ENCODE peak calls at places on chromosome 18, in ten cellular contexts. A is naive thymus-derived CD4-positive, alpha-beta T cell; M is frontal cortex; L is mesothelial cell of epicardium; R is endothelial cell; V is AG08396; E is kidney glomerular epithelial cell; U is RPMI7951; B is neural crest cell; C is HT-29. J is an unnamed sample.

GRCh38 chr18:41745166-41746049 is 209.6 kb upstream of the PIK3C3 start:
- DNase-seq in A (no peak), M (no peak), L (peak), R (peak), V (peak), E (peak), U (peak), B (peak), C (peak), J (no peak)

GRCh38 chr18:72868666-72869661 is 1.2 kb upstream of the NETO1 start:
- DNase-seq in A (no peak), M (no peak), L (no peak), R (peak), V (peak), E (peak), U (no peak), B (peak), C (no peak), J (peak)

GRCh38 chr18:11994346-11994707 is 13.0 kb downstream of the IMPA2 start:
- DNase-seq in A (no peak), M (no peak), L (no peak), R (no peak), V (peak), E (peak), U (peak), B (no peak), C (peak), J (no peak)

GRCh38 chr18:76757343-76757742 is 65.0 kb upstream of the ZNF236 start:
- DNase-seq in A (no peak), M (no peak), L (no peak), R (no peak), V (no peak), E (no peak), U (no peak), B (no peak), C (no peak), J (no peak)

GRCh38 chr18:2699001-2699400 is 43.5 kb downstream of the SMCHD1 start:
- DNase-seq in A (no peak), M (no peak), L (no peak), R (no peak), V (no peak), E (no peak), U (no peak), B (no peak), C (no peak), J (no peak)

GRCh38 chr18:9627642-9628041 is 13.3 kb upstream of the PPP4R1 start:
- DNase-seq in A (no peak), M (no peak), L (no peak), R (no peak), V (no peak), E (peak), U (peak), B (no peak), C (no peak), J (no peak)

GRCh38 chr18:1062592-1062991 is 157.9 kb downstream of the ADCYAP1 start:
- DNase-seq in A (no peak), M (no peak), L (no peak), R (peak), V (peak), E (no peak), U (peak), B (no peak), C (no peak), J (no peak)

GRCh38 chr18:79275461-79275860 is 120.3 kb upstream of the NFATC1 start:
- DNase-seq in A (no peak), M (no peak), L (no peak), R (no peak), V (no peak), E (no peak), U (no peak), B (no peak), C (no peak), J (no peak)

GRCh38 chr18:51660316-51660715 is 462.8 kb upstream of the MEX3C start:
- DNase-seq in A (no peak), M (no peak), L (no peak), R (no peak), V (no peak), E (no peak), U (no peak), B (no peak), C (no peak), J (no peak)

GRCh38 chr18:74273394-74273793 is 18.4 kb downstream of the CYB5A start:
- DNase-seq in A (no peak), M (no peak), L (no peak), R (no peak), V (no peak), E (no peak), U (no peak), B (no peak), C (no peak), J (no peak)

GRCh38 chr18:61893304-61893970 is 630 bp upstream of the RNF152 start:
- DNase-seq in A (peak), M (peak), L (peak), R (peak), V (peak), E (no peak), U (peak), B (peak), C (no peak), J (no peak)

GRCh38 chr18:59748628-59749360 is 51.6 kb upstream of the CCBE1 start:
- DNase-seq in A (no peak), M (no peak), L (no peak), R (no peak), V (peak), E (peak), U (peak), B (no peak), C (no peak), J (no peak)

GRCh38 chr18:3960142-3960541 is 495.0 kb downstream of the DLGAP1 start:
- DNase-seq in A (no peak), M (no peak), L (no peak), R (no peak), V (no peak), E (no peak), U (no peak), B (no peak), C (no peak), J (no peak)

GRCh38 chr18:323253-323622 is 55.4 kb upstream of the THOC1 start:
- DNase-seq in A (no peak), M (no peak), L (no peak), R (no peak), V (no peak), E (no peak), U (peak), B (no peak), C (no peak), J (peak)

GRCh38 chr18:31245820-31246219 is 72.1 kb upstream of the DSG1 start:
- DNase-seq in A (no peak), M (no peak), L (no peak), R (no peak), V (no peak), E (peak), U (no peak), B (no peak), C (no peak), J (no peak)

GRCh38 chr18:48952287-48953095 is 1.7 kb upstream of the SMAD7 start:
- DNase-seq in A (peak), M (peak), L (peak), R (peak), V (peak), E (peak), U (peak), B (peak), C (peak), J (peak)

GRCh38 chr18:26056291-26056690 is 34.1 kb downstream of the SS18 start:
- DNase-seq in A (no peak), M (no peak), L (no peak), R (no peak), V (no peak), E (no peak), U (no peak), B (no peak), C (no peak), J (no peak)

GRCh38 chr18:7758764-7759163 is 191.6 kb downstream of the PTPRM start:
- DNase-seq in A (no peak), M (no peak), L (no peak), R (no peak), V (no peak), E (peak), U (no peak), B (no peak), C (no peak), J (no peak)

GRCh38 chr18:36199691-36200295 is 12.5 kb downstream of the MOCOS start:
- DNase-seq in A (no peak), M (no peak), L (no peak), R (no peak), V (no peak), E (no peak), U (no peak), B (no peak), C (no peak), J (no peak)

GRCh38 chr18:51212606-51213005 is 15.1 kb upstream of the MEX3C start:
- DNase-seq in A (no peak), M (no peak), L (no peak), R (no peak), V (no peak), E (no peak), U (no peak), B (no peak), C (no peak), J (no peak)

GRCh38 chr18:79151191-79151590 is 82.0 kb downstream of the ATP9B start:
- DNase-seq in A (no peak), M (no peak), L (no peak), R (no peak), V (no peak), E (no peak), U (no peak), B (no peak), C (no peak), J (no peak)

GRCh38 chr18:67651438-67651837 is 134.9 kb upstream of the DSEL start:
- DNase-seq in A (no peak), M (no peak), L (no peak), R (no peak), V (no peak), E (no peak), U (no peak), B (no peak), C (no peak), J (no peak)

GRCh38 chr18:8854962-8855361 is 149.6 kb downstream of the MTCL1 start:
- DNase-seq in A (no peak), M (no peak), L (no peak), R (no peak), V (no peak), E (no peak), U (no peak), B (no peak), C (no peak), J (no peak)

GRCh38 chr18:36534154-36534688 is 236.7 kb downstream of the FHOD3 start:
- DNase-seq in A (no peak), M (no peak), L (no peak), R (no peak), V (no peak), E (no peak), U (peak), B (no peak), C (no peak), J (no peak)

GRCh38 chr18:48454146-48454796 is 45.1 kb upstream of the ZBTB7C start:
- DNase-seq in A (no peak), M (no peak), L (no peak), R (no peak), V (no peak), E (peak), U (peak), B (no peak), C (peak), J (no peak)

GRCh38 chr18:54947115-54947514 is 12.1 kb downstream of the CCDC68 start:
- DNase-seq in A (peak), M (no peak), L (no peak), R (no peak), V (no peak), E (no peak), U (no peak), B (no peak), C (peak), J (no peak)

GRCh38 chr18:12911025-12911927 is 27.2 kb upstream of the PTPN2 start:
- DNase-seq in A (peak), M (no peak), L (no peak), R (no peak), V (no peak), E (no peak), U (no peak), B (no peak), C (no peak), J (no peak)

GRCh38 chr18:44464401-44465185 is 216.1 kb upstream of the SETBP1 start:
- DNase-seq in A (no peak), M (no peak), L (no peak), R (no peak), V (peak), E (peak), U (peak), B (no peak), C (no peak), J (peak)

GRCh38 chr18:29892960-29893558 is 1149.5 kb downstream of the DSC3 start:
- DNase-seq in A (no peak), M (no peak), L (no peak), R (no peak), V (no peak), E (no peak), U (peak), B (no peak), C (peak), J (no peak)

GRCh38 chr18:1578505-1578904 is 673.8 kb downstream of the ADCYAP1 start:
- DNase-seq in A (no peak), M (no peak), L (no peak), R (no peak), V (no peak), E (no peak), U (no peak), B (no peak), C (no peak), J (no peak)

GRCh38 chr18:6427281-6427680 is 12.6 kb upstream of the L3MBTL4 start:
- DNase-seq in A (no peak), M (no peak), L (no peak), R (no peak), V (no peak), E (no peak), U (no peak), B (no peak), C (no peak), J (no peak)

GRCh38 chr18:62982600-62983251 is 267.4 kb downstream of the PHLPP1 start:
- DNase-seq in A (peak), M (peak), L (peak), R (peak), V (peak), E (peak), U (peak), B (peak), C (peak), J (peak)

GRCh38 chr18:26549103-26549485 is 741 bp upstream of the KCTD1 start:
- DNase-seq in A (no peak), M (peak), L (peak), R (no peak), V (peak), E (no peak), U (peak), B (peak), C (peak), J (no peak)

GRCh38 chr18:48229445-48230052 is 179.6 kb downstream of the ZBTB7C start:
- DNase-seq in A (no peak), M (no peak), L (peak), R (no peak), V (no peak), E (no peak), U (no peak), B (no peak), C (peak), J (no peak)

GRCh38 chr18:44518091-44518490 is 162.6 kb upstream of the SETBP1 start:
- DNase-seq in A (no peak), M (no peak), L (no peak), R (no peak), V (no peak), E (peak), U (no peak), B (no peak), C (no peak), J (no peak)

GRCh38 chr18:3923750-3924149 is 473.8 kb downstream of the TGIF1 start:
- DNase-seq in A (no peak), M (no peak), L (no peak), R (no peak), V (no peak), E (peak), U (peak), B (no peak), C (no peak), J (no peak)

GRCh38 chr18:74367905-74368304 is 52.3 kb downstream of the C18orf63 start:
- DNase-seq in A (no peak), M (no peak), L (no peak), R (no peak), V (no peak), E (no peak), U (no peak), B (no peak), C (no peak), J (no peak)

J was measured in Caki2.